ENCODE peak calls at places on chromosomes 6 and 20, in eight cellular contexts. T is stimulated activated CD8-positive, alpha-beta memory T cell treated with anti-CD3 and anti-CD28 coated beads, Interleukin-15, amount 100 ng/mL, for 48 hours; C is kidney; L is iPS-NIHi11; U is activated effector memory CD4-positive, alpha-beta T cell treated with Interleukin-2 at 50 U/mL for 16 hours; J is EL; R is HepG2; D is activated naive CD8-positive, alpha-beta T cell treated with anti-CD3 and anti-CD28 coated beads, Interleukin-2, amount 50 U/mL, for 24 hours. Q is an unnamed sample.

GRCh38 chr6:110690106-110690654 is 125.1 kb downstream of the CDK19 start:
- DNase-seq in T (no peak), C (no peak), R (no peak), D (no peak), U (no peak), L (no peak), J (no peak), Q (no peak)

GRCh38 chr6:127083231-127084015 is 35.0 kb upstream of the RSPO3 start:
- DNase-seq in L (no peak), D (no peak), T (no peak), R (no peak), C (no peak), J (no peak), U (no peak), Q (no peak)

GRCh38 chr6:30793521-30794194 is 49.3 kb upstream of the IER3 start:
- DNase-seq in R (peak; percentile 75), D (no peak), J (peak; percentile 50), U (peak; percentile 12), T (no peak), C (no peak), L (no peak), Q (no peak)

GRCh38 chr6:51541847-51542246 is 545.6 kb downstream of the PKHD1 start:
- DNase-seq in R (no peak), T (no peak), J (no peak), C (no peak), U (no peak), L (no peak), D (no peak), Q (no peak)

GRCh38 chr6:101401792-101402617 is 8.5 kb downstream of the GRIK2 start:
- DNase-seq in T (no peak), J (peak; percentile 21), R (no peak), L (peak; percentile 63), U (no peak), C (no peak), D (no peak), Q (peak; percentile 58)

GRCh38 chr6:26032387-26033131 is 54.7 kb upstream of the HFE start:
- DNase-seq in U (no peak), R (no peak), J (peak; percentile 78), T (no peak), D (peak; percentile 41), L (no peak), C (peak; percentile 52), Q (no peak)

GRCh38 chr20:43717616-43717995 is 9.2 kb downstream of the GTSF1L start:
- DNase-seq in R (no peak), L (no peak), T (no peak), C (no peak), D (no peak), U (no peak), J (no peak), Q (no peak)

GRCh38 chr20:36303831-36304230 is 2.3 kb upstream of the DLGAP4 start:
- DNase-seq in D (no peak), U (no peak), C (no peak), R (no peak), J (no peak), L (no peak), T (no peak), Q (no peak)

GRCh38 chr6:111589366-111589765 is 16.3 kb downstream of the TRAF3IP2 start:
- DNase-seq in T (no peak), D (no peak), C (no peak), J (peak; percentile 95), R (peak; percentile 44), U (no peak), L (no peak), Q (no peak)

GRCh38 chr6:14270925-14271791 is 153.6 kb downstream of the CD83 start:
- DNase-seq in R (no peak), T (peak; percentile 65), J (peak; percentile 96), L (no peak), U (peak; percentile 18), D (peak; percentile 60), C (peak; percentile 91), Q (no peak)

GRCh38 chr6:161363286-161363685 is 89.4 kb upstream of the AGPAT4 start:
- DNase-seq in R (no peak), U (no peak), L (no peak), T (no peak), J (no peak), C (no peak), D (no peak), Q (no peak)

GRCh38 chr6:126764696-126765095 is 353.8 kb upstream of the RSPO3 start:
- DNase-seq in T (no peak), D (no peak), J (no peak), U (no peak), L (no peak), C (no peak), R (no peak), Q (no peak)

GRCh38 chr20:60913298-60913697 is 338.8 kb upstream of the CDH4 start:
- DNase-seq in C (no peak), R (no peak), T (no peak), U (no peak), D (no peak), L (no peak), J (no peak), Q (no peak)

GRCh38 chr20:38320221-38320620 is 16.3 kb downstream of the BPI start:
- DNase-seq in U (no peak), L (no peak), R (no peak), T (no peak), C (no peak), J (no peak), D (no peak), Q (no peak)

GRCh38 chr6:106520711-106521367 is 108.5 kb downstream of the RTN4IP1 start:
- DNase-seq in L (no peak), T (peak; percentile 83), D (peak; percentile 74), U (peak; percentile 65), J (no peak), C (no peak), R (no peak), Q (peak; percentile 78)

GRCh38 chr20:53559816-53560215 is 33.8 kb downstream of the ZNF217 start:
- DNase-seq in D (no peak), C (no peak), L (no peak), R (no peak), J (no peak), U (no peak), T (no peak), Q (no peak)

GRCh38 chr6:19761114-19761513 is 76.1 kb upstream of the ID4 start:
- DNase-seq in U (no peak), T (no peak), J (no peak), R (no peak), D (no peak), L (no peak), C (no peak), Q (no peak)

GRCh38 chr6:24692003-24692402 is 25.1 kb downstream of the ACOT13 start:
- DNase-seq in R (no peak), J (no peak), U (no peak), T (no peak), C (no peak), L (no peak), D (no peak), Q (no peak)

GRCh38 chr20:34891166-34892062 is 15.0 kb downstream of the ACSS2 start:
- DNase-seq in T (no peak), L (no peak), D (peak; percentile 11), U (no peak), J (peak; percentile 76), C (no peak), R (no peak), Q (no peak)

GRCh38 chr20:43925215-43925614 is 10.6 kb downstream of the TOX2 start:
- DNase-seq in L (no peak), U (no peak), R (no peak), C (no peak), T (peak; percentile 55), D (peak; percentile 80), J (peak; percentile 16), Q (no peak)

GRCh38 chr6:85372188-85372914 is 77.5 kb upstream of the NT5E start:
- DNase-seq in L (no peak), R (peak; percentile 16), D (no peak), C (no peak), J (no peak), U (no peak), T (no peak), Q (no peak)

GRCh38 chr20:2619961-2620595 is 32.4 kb upstream of the NOP56 start:
- DNase-seq in U (no peak), D (no peak), J (peak; percentile 58), R (peak; percentile 21), C (no peak), T (no peak), L (no peak), Q (no peak)

GRCh38 chr6:53837875-53838806 is 43.3 kb downstream of the LRRC1 start:
- DNase-seq in L (no peak), T (no peak), U (no peak), J (no peak), C (no peak), R (no peak), D (no peak), Q (no peak)

GRCh38 chr20:63321148-63321831 is 28.3 kb downstream of the COL20A1 start:
- DNase-seq in R (no peak), C (peak; percentile 67), U (no peak), L (no peak), J (peak; percentile 36), T (no peak), D (no peak), Q (peak; percentile 89)